ENCODE peak calls at places on chromosomes 12 and 14, in nine cellular contexts. One of them, this sample, is unnamed.

GRCh38 chr12:71438670-71439361 is 782 bp upstream of the LGR5 start:
- DNase-seq in NCI-H2081: peak
- DNase-seq in CD4-positive, alpha-beta memory T cell: no peak
- DNase-seq in transverse colon: no peak
- DNase-seq in astrocyte of the spinal cord: peak
- DNase-seq in AG04449: no peak
- DNase-seq in HCEC 1CT: peak
- DNase-seq in NCI-H1092 treated with DMSO at 0.1 percent for 48 hours: peak
- DNase-seq in NCI-H510A treated with DMSO at 0.1 percent for 48 hours: peak
- DNase-seq in this sample: peak

GRCh38 chr12:69065804-69066203 is 132.8 kb upstream of the CPM start:
- DNase-seq in NCI-H2081: no peak
- DNase-seq in CD4-positive, alpha-beta memory T cell: no peak
- DNase-seq in transverse colon: no peak
- DNase-seq in astrocyte of the spinal cord: no peak
- DNase-seq in AG04449: no peak
- DNase-seq in HCEC 1CT: no peak
- DNase-seq in NCI-H1092 treated with DMSO at 0.1 percent for 48 hours: no peak
- DNase-seq in NCI-H510A treated with DMSO at 0.1 percent for 48 hours: peak
- DNase-seq in this sample: no peak

GRCh38 chr14:59474172-59474571 is 9.0 kb upstream of the GPR135 start:
- DNase-seq in NCI-H2081: no peak
- DNase-seq in CD4-positive, alpha-beta memory T cell: no peak
- DNase-seq in transverse colon: no peak
- DNase-seq in astrocyte of the spinal cord: peak
- DNase-seq in AG04449: peak
- DNase-seq in HCEC 1CT: peak
- DNase-seq in NCI-H1092 treated with DMSO at 0.1 percent for 48 hours: no peak
- DNase-seq in NCI-H510A treated with DMSO at 0.1 percent for 48 hours: no peak
- DNase-seq in this sample: peak

GRCh38 chr14:94203473-94204210 is 29.5 kb downstream of the PPP4R4 start:
- DNase-seq in NCI-H2081: no peak
- DNase-seq in CD4-positive, alpha-beta memory T cell: no peak
- DNase-seq in transverse colon: no peak
- DNase-seq in astrocyte of the spinal cord: no peak
- DNase-seq in AG04449: no peak
- DNase-seq in HCEC 1CT: no peak
- DNase-seq in NCI-H1092 treated with DMSO at 0.1 percent for 48 hours: no peak
- DNase-seq in NCI-H510A treated with DMSO at 0.1 percent for 48 hours: no peak
- DNase-seq in this sample: no peak

GRCh38 chr12:57475271-57476161 is 4.2 kb downstream of the ARHGAP9 start:
- DNase-seq in NCI-H2081: no peak
- DNase-seq in CD4-positive, alpha-beta memory T cell: no peak
- DNase-seq in transverse colon: no peak
- DNase-seq in astrocyte of the spinal cord: no peak
- DNase-seq in AG04449: no peak
- DNase-seq in HCEC 1CT: no peak
- DNase-seq in NCI-H1092 treated with DMSO at 0.1 percent for 48 hours: no peak
- DNase-seq in NCI-H510A treated with DMSO at 0.1 percent for 48 hours: no peak
- DNase-seq in this sample: no peak

GRCh38 chr12:101089271-101089670 is 120.8 kb downstream of the SLC5A8 start:
- DNase-seq in NCI-H2081: no peak
- DNase-seq in CD4-positive, alpha-beta memory T cell: no peak
- DNase-seq in transverse colon: no peak
- DNase-seq in astrocyte of the spinal cord: no peak
- DNase-seq in AG04449: no peak
- DNase-seq in HCEC 1CT: no peak
- DNase-seq in NCI-H1092 treated with DMSO at 0.1 percent for 48 hours: no peak
- DNase-seq in NCI-H510A treated with DMSO at 0.1 percent for 48 hours: no peak
- DNase-seq in this sample: no peak

GRCh38 chr12:101906226-101906625 is 28.8 kb downstream of the DRAM1 start:
- DNase-seq in NCI-H2081: no peak
- DNase-seq in CD4-positive, alpha-beta memory T cell: no peak
- DNase-seq in transverse colon: no peak
- DNase-seq in astrocyte of the spinal cord: no peak
- DNase-seq in AG04449: no peak
- DNase-seq in HCEC 1CT: no peak
- DNase-seq in NCI-H1092 treated with DMSO at 0.1 percent for 48 hours: no peak
- DNase-seq in NCI-H510A treated with DMSO at 0.1 percent for 48 hours: no peak
- DNase-seq in this sample: no peak

GRCh38 chr12:37546901-37547475 is 769.6 kb upstream of the ALG10B start:
- DNase-seq in NCI-H2081: no peak
- DNase-seq in CD4-positive, alpha-beta memory T cell: no peak
- DNase-seq in transverse colon: no peak
- DNase-seq in astrocyte of the spinal cord: no peak
- DNase-seq in AG04449: no peak
- DNase-seq in HCEC 1CT: no peak
- DNase-seq in NCI-H1092 treated with DMSO at 0.1 percent for 48 hours: no peak
- DNase-seq in NCI-H510A treated with DMSO at 0.1 percent for 48 hours: no peak
- DNase-seq in this sample: no peak

GRCh38 chr12:64840949-64841717 is 16.7 kb downstream of the TBC1D30 start:
- DNase-seq in NCI-H2081: no peak
- DNase-seq in CD4-positive, alpha-beta memory T cell: no peak
- DNase-seq in transverse colon: peak
- DNase-seq in astrocyte of the spinal cord: no peak
- DNase-seq in AG04449: no peak
- DNase-seq in HCEC 1CT: no peak
- DNase-seq in NCI-H1092 treated with DMSO at 0.1 percent for 48 hours: no peak
- DNase-seq in NCI-H510A treated with DMSO at 0.1 percent for 48 hours: no peak
- DNase-seq in this sample: no peak

This sample was measured in fibroblast of lung.